ENCODE peak calls at places on chromosome 5, in ten cellular contexts. F is RWPE1; B is mammary epithelial cell; H is stimulated activated CD4-positive, alpha-beta T cell treated with anti-CD3 and anti-CD28 coated beads, Interleukin-12 subunit alpha, Interleukin-12 subunit beta, amount 100 ng/mL, for 4 hours; L is ELR; Z is activated CD4-positive, alpha-beta T cell treated with anti-CD3 and anti-CD28 coated beads for 48 hours; Y is thyroid gland; X is Kasumi-1; K is hypothalamus; C is H54. G is an unnamed sample.

GRCh38 chr5:6719417-6719816 is 6.2 kb downstream of the TENT4A start:
- DNase-seq in Y (no peak), H (no peak), Z (no peak), B (no peak), L (no peak), F (no peak), X (no peak), K (no peak), C (no peak), G (no peak)

GRCh38 chr5:65803699-65804426 is 81.9 kb downstream of the NLN start:
- DNase-seq in L (no peak), Y (no peak), Z (no peak), K (no peak), C (no peak), X (no peak), B (no peak), F (no peak), H (no peak), G (no peak)

GRCh38 chr5:148474025-148474511 is 90.3 kb downstream of the FBXO38 start:
- DNase-seq in L (peak; percentile 9), Y (peak; percentile 14), F (peak; percentile 14), Z (no peak), C (no peak), X (no peak), B (no peak), H (no peak), K (no peak), G (no peak)

GRCh38 chr5:9239626-9240025 is 306.2 kb downstream of the SEMA5A start:
- DNase-seq in L (peak; percentile 42), Z (no peak), H (no peak), F (no peak), X (no peak), B (peak; percentile 5), C (no peak), K (no peak), Y (no peak), G (no peak)

GRCh38 chr5:62369039-62369438 is 34.7 kb downstream of the DIMT1 start:
- DNase-seq in F (no peak), C (no peak), B (no peak), Z (no peak), L (no peak), H (no peak), Y (no peak), K (no peak), X (peak; percentile 5), G (no peak)

GRCh38 chr5:139982975-139983240 is 60.2 kb downstream of the NRG2 start:
- DNase-seq in Y (no peak), K (no peak), X (no peak), Z (no peak), B (no peak), F (no peak), H (no peak), L (peak; percentile 37), C (no peak), G (no peak)

GRCh38 chr5:40605295-40605958 is 74.3 kb upstream of the PTGER4 start:
- DNase-seq in L (no peak), Z (no peak), X (peak; percentile 88), C (no peak), Y (peak; percentile 4), K (no peak), H (no peak), B (no peak), F (no peak), G (no peak)

GRCh38 chr5:756171-756570 is 28.4 kb downstream of the ZDHHC11B start:
- DNase-seq in K (no peak), B (no peak), L (no peak), Z (peak; percentile 2), C (no peak), F (no peak), Y (no peak), X (no peak), H (no peak), G (no peak)

GRCh38 chr5:93746406-93747056 is 5.1 kb upstream of the POU5F2 start:
- DNase-seq in K (no peak), X (no peak), C (no peak), Z (no peak), Y (no peak), F (no peak), L (peak; percentile 75), H (no peak), B (peak; percentile 39), G (no peak)

GRCh38 chr5:108857905-108858304 is 110.2 kb downstream of the FER start:
- DNase-seq in K (no peak), B (no peak), F (no peak), H (no peak), X (peak; percentile 3), Z (no peak), C (no peak), L (no peak), Y (no peak), G (no peak)